ENCODE peak calls at places on chromosomes 2 and 18, in nine cellular contexts. F is SK-N-SH; U is T-helper 17 cell; K is effector CD4-positive, alpha-beta T cell; L is activated T-cell treated with anti-CD3 and anti-CD28 coated beads for 1 hour; C is NB4; J is heart right ventricle; B is M059J; Z is NCI-H1694 treated with DMSO at 0.1 percent for 48 hours. X is an unnamed sample.

GRCh38 chr2:46878886-46879285 is 36.7 kb downstream of the MCFD2 start:
- DNase-seq in F (peak; percentile 78), L (no peak), J (peak; percentile 78), Z (no peak), C (no peak), B (peak; percentile 72), U (no peak), K (no peak), X (no peak)

GRCh38 chr2:4882421-4882820 is 809.8 kb upstream of the SOX11 start:
- DNase-seq in C (no peak), J (no peak), Z (no peak), U (no peak), B (no peak), K (no peak), F (peak; percentile 35), L (no peak), X (no peak)

GRCh38 chr2:6069354-6069753 is 377.2 kb downstream of the SOX11 start:
- DNase-seq in L (no peak), B (no peak), U (no peak), Z (peak; percentile 80), J (no peak), C (no peak), K (no peak), F (no peak), X (no peak)

GRCh38 chr2:234981197-234982095 is 29.6 kb downstream of the SH3BP4 start:
- DNase-seq in Z (no peak), L (no peak), F (peak; percentile 58), U (no peak), J (peak; percentile 64), C (no peak), K (no peak), B (peak; percentile 100), X (peak; percentile 54)

GRCh38 chr2:40105593-40105992 is 326.5 kb upstream of the THUMPD2 start:
- DNase-seq in C (no peak), L (no peak), F (no peak), B (peak; percentile 76), K (no peak), U (no peak), Z (no peak), J (no peak), X (no peak)

GRCh38 chr18:68221116-68221724 is 493.7 kb downstream of the TMX3 start:
- DNase-seq in L (no peak), K (no peak), B (no peak), C (no peak), Z (no peak), U (no peak), F (no peak), J (no peak), X (peak; percentile 37)

GRCh38 chr2:144432921-144433320 is 87.0 kb downstream of the ZEB2 start:
- DNase-seq in L (no peak), J (no peak), C (no peak), U (no peak), K (no peak), Z (no peak), F (no peak), B (peak; percentile 8), X (no peak)

GRCh38 chr2:119809329-119810038 is 49.8 kb downstream of the PTPN4 start:
- DNase-seq in Z (no peak), C (no peak), L (no peak), F (no peak), B (peak; percentile 9), J (no peak), K (no peak), U (no peak), X (peak; percentile 51)

GRCh38 chr18:61891271-61891670 is 1.5 kb downstream of the RNF152 start:
- DNase-seq in U (no peak), Z (no peak), C (no peak), L (no peak), K (no peak), J (no peak), B (peak; percentile 29), F (no peak), X (no peak)

GRCh38 chr18:25133879-25134278 is 218.1 kb downstream of the ZNF521 start:
- DNase-seq in B (no peak), Z (no peak), F (no peak), C (no peak), K (no peak), U (no peak), J (no peak), L (no peak), X (peak; percentile 66)

GRCh38 chr2:150997066-150997465 is 264.6 kb downstream of the RBM43 start:
- DNase-seq in K (no peak), J (no peak), C (no peak), F (peak; percentile 34), Z (no peak), U (no peak), L (no peak), B (no peak), X (no peak)

GRCh38 chr2:112977559-112978056 is at the start of gene IL36G:
- DNase-seq in L (no peak), J (no peak), C (no peak), F (no peak), U (no peak), B (no peak), K (no peak), Z (no peak), X (no peak)

GRCh38 chr2:9652898-9653479 is 22.2 kb upstream of the YWHAQ start:
- DNase-seq in L (no peak), B (no peak), U (no peak), C (no peak), F (no peak), K (no peak), J (no peak), Z (no peak), X (no peak)

GRCh38 chr18:33699372-33699771 is 121.4 kb downstream of the ASXL3 start:
- DNase-seq in L (no peak), F (no peak), U (no peak), Z (no peak), C (no peak), B (no peak), J (no peak), K (no peak), X (no peak)